ENCODE peak calls at places on chromosomes 3 and 15, in six cellular contexts. G, O, Z, F, M and T are unnamed samples.

GRCh38 chr15:50418041-50418583 is 6.1 kb upstream of the USP8 start:
- DNase-seq in G (no peak), O (no peak), Z (no peak), F (no peak), M (peak; percentile 3), T (no peak)

GRCh38 chr15:41930221-41930866 is 36.5 kb upstream of the SPTBN5 start:
- DNase-seq in G (no peak), O (peak; percentile 87), Z (peak; percentile 78), F (no peak), M (peak; percentile 94), T (peak; percentile 78)

GRCh38 chr3:68163961-68164360 is 509.5 kb upstream of the SUCLG2 start:
- DNase-seq in G (no peak), O (no peak), Z (no peak), F (no peak), M (no peak), T (no peak)

GRCh38 chr15:101357885-101358284 is 62.8 kb upstream of the SNRPA1 start:
- DNase-seq in G (no peak), O (no peak), Z (no peak), F (no peak), M (no peak), T (no peak)

GRCh38 chr3:177589041-177589650 is 391.9 kb upstream of the TBL1XR1 start:
- DNase-seq in G (no peak), O (no peak), Z (no peak), F (no peak), M (peak; percentile 39), T (no peak)

GRCh38 chr3:38029400-38030125 is at the start of gene PLCD1:
- DNase-seq in G (peak; percentile 87), O (peak; percentile 31), Z (peak; percentile 85), F (no peak), M (peak; percentile 80), T (no peak)

GRCh38 chr3:178421069-178421468 is 115.2 kb upstream of the KCNMB2 start:
- DNase-seq in G (no peak), O (no peak), Z (no peak), F (no peak), M (no peak), T (no peak)

GRCh38 chr3:49383387-49383786 is 25.2 kb upstream of the GPX1 start:
- DNase-seq in G (no peak), O (no peak), Z (no peak), F (no peak), M (no peak), T (no peak)

GRCh38 chr3:35688826-35689225 is 49.5 kb downstream of the ARPP21 start:
- DNase-seq in G (no peak), O (no peak), Z (no peak), F (no peak), M (no peak), T (no peak)

GRCh38 chr3:62567097-62568021 is 194.0 kb upstream of the FEZF2 start:
- DNase-seq in G (no peak), O (peak; percentile 82), Z (peak; percentile 47), F (no peak), M (peak; percentile 90), T (peak; percentile 29)

GRCh38 chr3:49803464-49804140 is 541 bp downstream of the INKA1 start:
- DNase-seq in G (no peak), O (peak; percentile 35), Z (peak; percentile 58), F (peak; percentile 48), M (peak; percentile 61), T (no peak)

GRCh38 chr3:111979689-111980025 is 831 bp downstream of the ABHD10 start:
- DNase-seq in G (no peak), O (peak; percentile 32), Z (no peak), F (no peak), M (no peak), T (no peak)

GRCh38 chr3:37321863-37322262 is 147.5 kb upstream of the LRRFIP2 start:
- DNase-seq in G (no peak), O (no peak), Z (no peak), F (no peak), M (no peak), T (no peak)

GRCh38 chr3:98039322-98040024 is 4.4 kb upstream of the GABRR3 start:
- DNase-seq in G (no peak), O (peak; percentile 95), Z (no peak), F (peak; percentile 40), M (peak; percentile 89), T (peak; percentile 56)

GRCh38 chr3:21839592-21839991 is 88.6 kb upstream of the ZNF385D start:
- DNase-seq in G (no peak), O (peak; percentile 98), Z (no peak), F (no peak), M (peak; percentile 92), T (peak; percentile 49)

GRCh38 chr15:69592954-69593353 is 140.3 kb downstream of the RPLP1 start:
- DNase-seq in G (no peak), O (no peak), Z (no peak), F (no peak), M (no peak), T (no peak)

GRCh38 chr3:115975353-115975752 is 352.0 kb downstream of the GAP43 start:
- DNase-seq in G (no peak), O (peak; percentile 82), Z (no peak), F (peak; percentile 14), M (peak; percentile 70), T (peak; percentile 71)

GRCh38 chr3:151047636-151048035 is 37.8 kb upstream of the MED12L start:
- DNase-seq in G (no peak), O (peak; percentile 58), Z (no peak), F (no peak), M (peak; percentile 62), T (no peak)

GRCh38 chr3:158735296-158736033 is 3.2 kb upstream of the RARRES1 start:
- DNase-seq in G (no peak), O (no peak), Z (no peak), F (no peak), M (no peak), T (no peak)

GRCh38 chr3:14857506-14857905 is 38.7 kb downstream of the FGD5 start:
- DNase-seq in G (no peak), O (no peak), Z (no peak), F (no peak), M (no peak), T (no peak)

GRCh38 chr3:145807990-145808389 is 353.0 kb downstream of the PLOD2 start:
- DNase-seq in G (no peak), O (peak; percentile 78), Z (no peak), F (no peak), M (peak; percentile 82), T (no peak)

GRCh38 chr3:72745146-72745976 is 102.9 kb downstream of the SHQ1 start:
- DNase-seq in G (no peak), O (peak; percentile 34), Z (no peak), F (no peak), M (peak; percentile 25), T (no peak)
- TF ChIP-seq CTCF in G (no peak), O (no peak), Z (no peak), F (no peak), M (no peak), T (no peak)

GRCh38 chr3:128487538-128487812 is 5.5 kb downstream of the GATA2 start:
- DNase-seq in G (no peak), O (no peak), Z (no peak), F (no peak), M (no peak), T (no peak)

GRCh38 chr3:128487813-128488635 is 5.0 kb downstream of the GATA2 start:
- DNase-seq in G (no peak), O (peak; percentile 76), Z (peak; percentile 77), F (peak; percentile 66), M (peak; percentile 93), T (peak; percentile 55)

GRCh38 chr3:128485283-128486156 is 7.5 kb downstream of the GATA2 start:
- DNase-seq in G (no peak), O (no peak), Z (peak; percentile 41), F (no peak), M (no peak), T (no peak)

GRCh38 chr3:128486157-128486691 is 6.8 kb downstream of the GATA2 start:
- DNase-seq in G (no peak), O (no peak), Z (no peak), F (no peak), M (no peak), T (no peak)

GRCh38 chr3:128486692-128487537 is 6.1 kb downstream of the GATA2 start:
- DNase-seq in G (no peak), O (peak; percentile 13), Z (peak; percentile 46), F (no peak), M (peak; percentile 61), T (no peak)
- TF ChIP-seq CTCF in G (no peak), O (no peak), Z (no peak), F (no peak), M (peak; percentile 2), T (no peak)

DNA sequence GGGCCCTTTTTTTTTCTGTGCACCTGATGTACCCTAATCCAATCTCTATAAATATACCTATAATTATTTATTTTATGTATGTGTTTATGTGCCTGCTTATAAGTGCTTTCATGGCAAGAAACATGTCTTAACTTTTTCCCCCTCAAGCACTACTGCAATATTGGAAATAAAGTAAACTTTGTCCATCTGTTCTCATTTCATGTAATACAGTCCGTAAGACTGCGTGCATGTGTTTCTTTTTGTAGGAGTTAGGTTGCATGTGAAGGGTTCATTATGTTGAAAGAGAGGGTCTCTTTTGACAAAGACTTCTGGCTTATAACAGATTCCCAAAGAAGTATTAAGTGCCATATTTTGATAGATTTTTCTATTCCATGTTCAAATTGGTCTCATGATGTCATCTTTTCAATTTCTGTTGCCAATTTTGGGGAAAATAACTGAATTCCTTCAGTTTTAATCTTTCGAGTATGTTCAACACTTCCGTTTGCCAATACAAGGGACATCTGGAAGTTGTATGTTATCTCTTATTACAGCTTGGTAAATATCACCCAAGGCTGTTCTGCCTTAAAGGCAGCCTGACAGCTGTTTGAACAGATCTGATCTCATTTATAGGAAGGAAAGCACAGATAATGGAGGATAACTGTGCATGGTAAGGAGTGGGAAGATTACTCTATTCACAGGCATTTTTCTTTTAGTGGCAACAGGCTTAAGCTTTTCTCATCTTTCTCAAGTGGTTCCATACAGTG is 273.2 kb upstream of the SGO1 start:
- DNase-seq in G (no peak), O (no peak), Z (no peak), F (no peak), M (peak; percentile 38), T (no peak)
- TF ChIP-seq CTCF in G (no peak), O (no peak), Z (no peak), F (no peak), M (no peak), T (no peak)

DNA sequence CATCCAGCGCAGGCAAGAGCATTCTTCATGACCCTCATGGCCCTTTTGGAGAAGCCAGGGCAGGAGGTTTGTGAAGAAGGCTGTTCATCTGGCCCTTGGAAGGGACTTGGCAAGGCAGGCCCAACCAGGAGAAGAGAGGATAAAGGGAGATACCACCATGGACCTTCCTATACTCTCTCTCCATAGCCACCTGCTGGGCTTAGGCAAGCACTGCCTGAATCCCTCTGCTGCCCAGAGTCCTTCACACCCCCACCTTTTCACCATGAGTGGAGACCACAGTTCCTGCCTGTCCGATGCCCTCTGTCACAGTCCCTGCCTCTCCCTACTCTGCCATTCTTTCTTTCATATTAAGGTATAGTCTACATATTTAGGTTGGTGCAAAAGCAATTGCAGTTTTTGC is 10.6 kb upstream of the SFMBT1 start:
- DNase-seq in G (no peak), O (peak; percentile 30), Z (no peak), F (no peak), M (no peak), T (no peak)
- TF ChIP-seq CTCF in G (no peak), O (peak; percentile 54), Z (no peak), F (peak; percentile 13), M (no peak), T (peak; percentile 25)